ENCODE peak calls at places on chromosomes 5 and 9, in eight cellular contexts. V, X, I, Z, S, U, M and P are unnamed samples.

GRCh38 chr5:142153674-142154448 is 45.3 kb downstream of the NDFIP1 start:
- DNase-seq in I (no peak), S (no peak), U (no peak), X (no peak), Z (no peak), M (no peak), V (no peak), P (no peak)

GRCh38 chr5:75510417-75510835 is 1.0 kb downstream of the CERT1 start:
- DNase-seq in S (no peak), I (peak), V (peak), Z (no peak), X (peak), U (no peak), M (no peak), P (no peak)

GRCh38 chr9:32581512-32582143 is 8.7 kb upstream of the NDUFB6 start:
- DNase-seq in U (no peak), S (peak), X (no peak), M (no peak), V (peak), I (peak), Z (peak), P (peak)

GRCh38 chr9:108083160-108083559 is 593.6 kb upstream of the KLF4 start:
- DNase-seq in I (no peak), S (no peak), Z (no peak), V (no peak), U (no peak), M (no peak), X (no peak), P (no peak)

GRCh38 chr5:169272111-169272510 is 28.8 kb downstream of the SLIT3 start:
- DNase-seq in Z (no peak), I (no peak), S (no peak), X (no peak), M (no peak), V (no peak), U (no peak), P (no peak)

GRCh38 chr5:141100243-141100805 is at the start of gene PCDHB3:
- DNase-seq in V (peak), X (no peak), M (no peak), I (peak), S (peak), Z (no peak), U (peak), P (no peak)

GRCh38 chr5:37569466-37569865 is 190.3 kb downstream of the WDR70 start:
- DNase-seq in M (no peak), I (no peak), V (no peak), U (no peak), S (no peak), X (no peak), Z (no peak), P (no peak)

GRCh38 chr5:177309351-177310191 is 2.1 kb downstream of the MXD3 start:
- DNase-seq in S (peak), U (peak), X (peak), M (no peak), Z (peak), I (peak), V (peak), P (peak)

GRCh38 chr9:129343697-129344375 is 165.8 kb upstream of the IER5L start:
- DNase-seq in Z (no peak), I (no peak), U (peak), V (no peak), X (peak), M (no peak), S (peak), P (no peak)

GRCh38 chr5:138666226-138666742 is 86.9 kb upstream of the CTNNA1 start:
- DNase-seq in Z (no peak), X (no peak), I (no peak), M (no peak), S (no peak), V (no peak), U (no peak), P (no peak)

GRCh38 chr9:137300607-137301085 is 1.4 kb downstream of the NRARP start:
- DNase-seq in Z (no peak), V (peak), M (no peak), I (peak), U (peak), S (peak), X (no peak), P (no peak)